ENCODE peak calls at places on chromosomes 2 and 18, in seven cellular contexts. One of them, this sample, is unnamed.

GRCh38 chr18:37184209-37184868 is 355.4 kb downstream of the KIAA1328 start:
- DNase-seq in ovary: no peak
- DNase-seq in heart right ventricle: no peak
- DNase-seq in mammary epithelial cell: no peak
- DNase-seq in heart left ventricle: no peak
- DNase-seq in kidney: no peak
- DNase-seq in cardiac muscle cell: no peak
- DNase-seq in this sample: no peak

GRCh38 chr2:66794571-66794970 is 359.6 kb downstream of the MEIS1 start:
- DNase-seq in ovary: no peak
- DNase-seq in kidney: no peak
- DNase-seq in mammary epithelial cell: no peak
- DNase-seq in heart right ventricle: no peak
- DNase-seq in heart left ventricle: no peak
- DNase-seq in cardiac muscle cell: no peak
- DNase-seq in this sample: no peak

GRCh38 chr2:10985260-10985659 is 73.5 kb downstream of the KCNF1 start:
- DNase-seq in heart right ventricle: no peak
- DNase-seq in heart left ventricle: no peak
- DNase-seq in kidney: no peak
- DNase-seq in mammary epithelial cell: peak; percentile 26
- DNase-seq in cardiac muscle cell: peak; percentile 24
- DNase-seq in ovary: no peak
- DNase-seq in this sample: no peak

GRCh38 chr2:139492301-139492700 is 712.1 kb upstream of the NXPH2 start:
- DNase-seq in ovary: no peak
- DNase-seq in heart left ventricle: no peak
- DNase-seq in heart right ventricle: no peak
- DNase-seq in mammary epithelial cell: no peak
- DNase-seq in cardiac muscle cell: no peak
- DNase-seq in kidney: no peak
- DNase-seq in this sample: no peak

GRCh38 chr2:226489765-226490164 is 309.9 kb downstream of the IRS1 start:
- DNase-seq in heart right ventricle: no peak
- DNase-seq in mammary epithelial cell: peak; percentile 88
- DNase-seq in ovary: no peak
- DNase-seq in kidney: no peak
- DNase-seq in cardiac muscle cell: no peak
- DNase-seq in heart left ventricle: no peak
- DNase-seq in this sample: no peak

GRCh38 chr2:19364014-19364413 is 5.6 kb upstream of the OSR1 start:
- DNase-seq in kidney: no peak
- DNase-seq in heart right ventricle: no peak
- DNase-seq in cardiac muscle cell: no peak
- DNase-seq in ovary: no peak
- DNase-seq in mammary epithelial cell: no peak
- DNase-seq in heart left ventricle: no peak
- DNase-seq in this sample: no peak

GRCh38 chr2:25397777-25398176 is 56.1 kb upstream of the DNMT3A start:
- DNase-seq in ovary: no peak
- DNase-seq in heart left ventricle: no peak
- DNase-seq in kidney: peak; percentile 6
- DNase-seq in mammary epithelial cell: no peak
- DNase-seq in heart right ventricle: no peak
- DNase-seq in cardiac muscle cell: no peak
- DNase-seq in this sample: no peak

GRCh38 chr2:65061146-65061909 is 5.1 kb downstream of the CEP68 start:
- DNase-seq in kidney: no peak
- DNase-seq in cardiac muscle cell: no peak
- DNase-seq in mammary epithelial cell: no peak
- DNase-seq in ovary: no peak
- DNase-seq in heart left ventricle: no peak
- DNase-seq in heart right ventricle: no peak
- DNase-seq in this sample: no peak

GRCh38 chr18:49011291-49011746 is 60.6 kb upstream of the SMAD7 start:
- DNase-seq in mammary epithelial cell: no peak
- DNase-seq in kidney: peak; percentile 51
- DNase-seq in ovary: peak; percentile 4
- DNase-seq in heart left ventricle: no peak
- DNase-seq in heart right ventricle: no peak
- DNase-seq in cardiac muscle cell: no peak
- DNase-seq in this sample: no peak

GRCh38 chr2:241443486-241444223 is 64.7 kb downstream of the STK25 start:
- DNase-seq in ovary: no peak
- DNase-seq in cardiac muscle cell: no peak
- DNase-seq in heart right ventricle: no peak
- DNase-seq in kidney: no peak
- DNase-seq in mammary epithelial cell: peak; percentile 93
- DNase-seq in heart left ventricle: no peak
- DNase-seq in this sample: peak; percentile 81

GRCh38 chr2:236156095-236156859 is 11.9 kb downstream of the GBX2 start:
- DNase-seq in kidney: no peak
- DNase-seq in heart left ventricle: no peak
- DNase-seq in mammary epithelial cell: no peak
- DNase-seq in heart right ventricle: no peak
- DNase-seq in cardiac muscle cell: no peak
- DNase-seq in ovary: no peak
- DNase-seq in this sample: no peak

GRCh38 chr2:150127271-150127990 is 360.0 kb downstream of the RND3 start:
- DNase-seq in cardiac muscle cell: no peak
- DNase-seq in ovary: no peak
- DNase-seq in heart left ventricle: no peak
- DNase-seq in kidney: no peak
- DNase-seq in mammary epithelial cell: no peak
- DNase-seq in heart right ventricle: no peak
- DNase-seq in this sample: no peak

GRCh38 chr2:82675186-82675585 is 1783.9 kb downstream of the SUCLG1 start:
- DNase-seq in heart right ventricle: no peak
- DNase-seq in ovary: no peak
- DNase-seq in cardiac muscle cell: no peak
- DNase-seq in kidney: no peak
- DNase-seq in heart left ventricle: no peak
- DNase-seq in mammary epithelial cell: peak; percentile 2
- DNase-seq in this sample: no peak

GRCh38 chr2:25042321-25043240 is 705 bp downstream of the EFR3B start:
- DNase-seq in ovary: no peak
- DNase-seq in heart right ventricle: peak; percentile 23
- DNase-seq in cardiac muscle cell: peak; percentile 73
- DNase-seq in kidney: peak; percentile 83
- DNase-seq in heart left ventricle: peak; percentile 24
- DNase-seq in mammary epithelial cell: no peak
- DNase-seq in this sample: no peak

GRCh38 chr2:153623020-153623419 is 144.5 kb upstream of the RPRM start:
- DNase-seq in mammary epithelial cell: no peak
- DNase-seq in kidney: no peak
- DNase-seq in ovary: no peak
- DNase-seq in heart left ventricle: no peak
- DNase-seq in cardiac muscle cell: no peak
- DNase-seq in heart right ventricle: no peak
- DNase-seq in this sample: no peak

GRCh38 chr18:66682855-66683322 is 79.0 kb upstream of the CDH19 start:
- DNase-seq in heart right ventricle: peak; percentile 16
- DNase-seq in ovary: no peak
- DNase-seq in mammary epithelial cell: no peak
- DNase-seq in kidney: no peak
- DNase-seq in cardiac muscle cell: peak; percentile 9
- DNase-seq in heart left ventricle: no peak
- DNase-seq in this sample: no peak

GRCh38 chr2:161307676-161308075 is 549 bp upstream of the PSMD14 start:
- DNase-seq in cardiac muscle cell: no peak
- DNase-seq in heart left ventricle: no peak
- DNase-seq in ovary: no peak
- DNase-seq in mammary epithelial cell: peak; percentile 3
- DNase-seq in kidney: no peak
- DNase-seq in heart right ventricle: no peak
- DNase-seq in this sample: no peak

GRCh38 chr2:235608200-235608591 is 114.4 kb downstream of the AGAP1 start:
- DNase-seq in heart right ventricle: no peak
- DNase-seq in kidney: no peak
- DNase-seq in cardiac muscle cell: no peak
- DNase-seq in mammary epithelial cell: no peak
- DNase-seq in ovary: no peak
- DNase-seq in heart left ventricle: no peak
- DNase-seq in this sample: no peak

GRCh38 chr2:221402072-221402471 is 170.0 kb downstream of the EPHA4 start:
- DNase-seq in heart left ventricle: no peak
- DNase-seq in ovary: no peak
- DNase-seq in heart right ventricle: no peak
- DNase-seq in cardiac muscle cell: peak; percentile 7
- DNase-seq in kidney: no peak
- DNase-seq in mammary epithelial cell: no peak
- DNase-seq in this sample: peak; percentile 74

GRCh38 chr2:224584111-224584764 is 925 bp downstream of the CUL3 start:
- DNase-seq in ovary: peak; percentile 28
- DNase-seq in heart left ventricle: peak; percentile 22
- DNase-seq in kidney: no peak
- DNase-seq in heart right ventricle: peak; percentile 32
- DNase-seq in cardiac muscle cell: peak; percentile 59
- DNase-seq in mammary epithelial cell: peak; percentile 38
- DNase-seq in this sample: peak; percentile 44

GRCh38 chr18:55416791-55417190 is 171.2 kb downstream of the TCF4 start:
- DNase-seq in heart left ventricle: no peak
- DNase-seq in heart right ventricle: no peak
- DNase-seq in cardiac muscle cell: no peak
- DNase-seq in mammary epithelial cell: no peak
- DNase-seq in kidney: no peak
- DNase-seq in ovary: no peak
- DNase-seq in this sample: no peak

GRCh38 chr2:196783431-196784094 is 15.9 kb downstream of the GTF3C3 start:
- DNase-seq in cardiac muscle cell: no peak
- DNase-seq in kidney: no peak
- DNase-seq in mammary epithelial cell: peak; percentile 75
- DNase-seq in heart left ventricle: no peak
- DNase-seq in heart right ventricle: no peak
- DNase-seq in ovary: no peak
- DNase-seq in this sample: no peak

GRCh38 chr2:110881908-110882307 is 149.5 kb downstream of the ACOXL start:
- DNase-seq in mammary epithelial cell: no peak
- DNase-seq in cardiac muscle cell: no peak
- DNase-seq in heart right ventricle: no peak
- DNase-seq in ovary: no peak
- DNase-seq in kidney: no peak
- DNase-seq in heart left ventricle: no peak
- DNase-seq in this sample: no peak

GRCh38 chr18:35542356-35542755 is 39.2 kb upstream of the GALNT1 start:
- DNase-seq in cardiac muscle cell: no peak
- DNase-seq in ovary: no peak
- DNase-seq in heart left ventricle: no peak
- DNase-seq in mammary epithelial cell: no peak
- DNase-seq in heart right ventricle: no peak
- DNase-seq in kidney: no peak
- DNase-seq in this sample: no peak

DNA sequence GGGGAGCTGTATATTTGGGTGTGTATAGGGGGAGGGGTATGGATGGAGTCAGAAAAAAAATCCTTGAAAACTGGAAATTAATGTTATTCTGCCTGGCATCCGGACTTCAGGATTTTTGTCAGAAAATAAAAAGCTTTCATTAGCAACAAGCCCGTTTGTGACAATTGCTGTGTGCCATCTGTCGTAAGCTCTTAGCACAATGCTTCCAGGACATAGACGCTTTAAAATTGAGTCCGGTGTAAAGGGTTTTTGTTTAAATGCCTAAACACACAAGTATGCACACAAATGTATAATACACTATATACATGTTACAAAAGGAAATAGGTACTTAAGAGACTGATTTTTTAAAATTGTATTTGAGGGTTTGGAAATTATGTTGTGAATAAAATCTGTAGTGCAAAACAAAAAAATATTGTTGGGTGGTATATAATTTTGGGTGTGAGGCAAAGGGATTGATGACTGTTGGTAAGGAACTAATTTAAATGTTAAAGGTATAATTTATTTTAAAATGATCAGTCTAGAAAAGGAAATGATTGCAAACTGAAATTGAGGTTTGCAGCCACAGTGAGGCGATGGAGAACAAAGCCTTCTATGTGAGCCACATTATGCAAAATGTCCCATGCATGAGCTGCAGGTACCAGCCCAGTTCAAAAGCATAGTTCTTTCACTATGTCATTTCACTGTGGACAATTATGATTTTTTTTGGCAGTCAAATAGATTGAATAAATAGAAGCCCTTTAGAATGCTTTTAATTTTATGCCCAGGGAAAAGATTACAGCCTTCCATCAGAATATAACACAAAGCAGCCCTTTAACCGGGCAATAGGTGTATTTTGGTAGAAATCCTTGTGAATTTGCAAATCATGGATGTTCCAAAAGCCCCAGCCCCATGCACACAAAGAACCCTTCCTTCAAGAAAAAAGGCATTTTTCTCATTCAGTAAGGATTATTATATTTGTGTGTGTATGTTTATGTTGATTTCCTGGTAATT is 1.5 kb downstream of the MAP2 start:
- DNase-seq in cardiac muscle cell: peak; percentile 32
- DNase-seq in heart left ventricle: peak; percentile 15
- DNase-seq in heart right ventricle: peak; percentile 28
- DNase-seq in ovary: no peak
- DNase-seq in mammary epithelial cell: peak; percentile 55
- DNase-seq in kidney: no peak
- DNase-seq in this sample: peak; percentile 54
- H3K4me3 ChIP-seq in cardiac muscle cell: no peak overlapping the region
- H3K4me3 ChIP-seq in heart left ventricle: peak overlapping the region; percentile 65
- H3K4me3 ChIP-seq in heart right ventricle: peak overlapping the region; percentile 74
- H3K4me3 ChIP-seq in ovary: peak overlapping the region; percentile 31
- H3K4me3 ChIP-seq in mammary epithelial cell: peak overlapping the region; percentile 91
- H3K4me3 ChIP-seq in kidney: peak overlapping the region; percentile 77
- H3K4me3 ChIP-seq in this sample: peak overlapping the region; percentile 93

GRCh38 chr18:53687002-53687401 is 537.5 kb downstream of the MBD2 start:
- DNase-seq in cardiac muscle cell: no peak
- DNase-seq in mammary epithelial cell: no peak
- DNase-seq in heart right ventricle: no peak
- DNase-seq in ovary: no peak
- DNase-seq in heart left ventricle: no peak
- DNase-seq in kidney: no peak
- DNase-seq in this sample: no peak
- TF ChIP-seq CTCF in cardiac muscle cell: no peak
- TF ChIP-seq CTCF in mammary epithelial cell: no peak
- TF ChIP-seq CTCF in heart right ventricle: no peak
- TF ChIP-seq CTCF in ovary: no peak
- TF ChIP-seq CTCF in heart left ventricle: no peak
- TF ChIP-seq CTCF in kidney: no peak
- TF ChIP-seq CTCF in this sample: peak; percentile 23

GRCh38 chr18:13464432-13465125 is 246.0 kb downstream of the LDLRAD4 start:
- DNase-seq in kidney: no peak
- DNase-seq in heart left ventricle: peak; percentile 70
- DNase-seq in ovary: no peak
- DNase-seq in cardiac muscle cell: no peak
- DNase-seq in mammary epithelial cell: no peak
- DNase-seq in heart right ventricle: peak; percentile 68
- DNase-seq in this sample: no peak
- H3K27ac ChIP-seq in kidney: no peak overlapping the region
- H3K27ac ChIP-seq in heart left ventricle: peak overlapping the region; percentile 61
- H3K27ac ChIP-seq in ovary: no peak overlapping the region
- H3K27ac ChIP-seq in cardiac muscle cell: no peak overlapping the region
- H3K27ac ChIP-seq in mammary epithelial cell: no peak overlapping the region
- H3K27ac ChIP-seq in heart right ventricle: peak overlapping the region; percentile 52
- H3K27ac ChIP-seq in this sample: no peak overlapping the region

DNA sequence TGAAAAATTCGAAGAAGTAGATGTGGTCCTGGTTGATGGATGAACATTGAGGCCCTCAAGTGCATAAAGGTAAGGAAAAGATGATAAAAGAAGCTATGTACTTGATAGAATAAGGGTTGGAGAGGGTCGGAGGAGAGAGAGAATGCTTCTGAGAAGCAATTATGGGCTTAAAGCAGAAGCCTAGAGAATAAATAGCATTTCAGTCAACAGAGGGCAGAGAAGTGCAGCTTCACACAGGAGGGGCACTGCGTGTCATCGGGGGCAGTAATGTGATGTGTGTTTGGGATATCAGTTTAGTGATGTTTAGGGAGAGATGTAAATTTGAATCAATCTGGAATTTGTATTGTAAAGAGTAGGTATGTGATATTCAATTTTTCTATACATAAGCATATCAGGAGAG is 334.5 kb downstream of the PIK3C3 start:
- DNase-seq in heart right ventricle: no peak
- DNase-seq in kidney: no peak
- DNase-seq in mammary epithelial cell: no peak
- DNase-seq in cardiac muscle cell: no peak
- DNase-seq in ovary: no peak
- DNase-seq in heart left ventricle: no peak
- DNase-seq in this sample: no peak
- H3K4me3 ChIP-seq in heart right ventricle: no peak overlapping the region
- H3K4me3 ChIP-seq in kidney: no peak overlapping the region
- H3K4me3 ChIP-seq in mammary epithelial cell: no peak overlapping the region
- H3K4me3 ChIP-seq in cardiac muscle cell: no peak overlapping the region
- H3K4me3 ChIP-seq in ovary: no peak overlapping the region
- H3K4me3 ChIP-seq in heart left ventricle: no peak overlapping the region
- H3K4me3 ChIP-seq in this sample: no peak overlapping the region